ENCODE peak calls at places on chromosome 11, in eight cellular contexts. D is stimulated activated naive CD8-positive, alpha-beta T cell treated with anti-CD3 and anti-CD28 coated beads, Interleukin-15, Interleukin-2, amounts not matched to agents 100 U/mL and 50 U/mL, for 24 hours; G is activated CD8-positive, alpha-beta memory T cell treated with anti-CD3 and anti-CD28 coated beads for 4 hours; A is central memory CD8-positive, alpha-beta T cell; J is NCI-H1048; I is ovary; U is GM13977; H is stimulated activated CD4-positive, alpha-beta T cell treated with anti-CD3 and anti-CD28 coated beads, Interleukin-12 subunit alpha, Interleukin-12 subunit beta, amount 100 ng/mL, for 24 hours. O is an unnamed sample.

GRCh38 chr11:120566176-120566575 is 54.6 kb downstream of the GRIK4 start:
- DNase-seq in D (no peak), G (no peak), A (no peak), J (no peak), I (no peak), U (no peak), H (no peak), O (no peak)

GRCh38 chr11:112778091-112778889 is 182.9 kb upstream of the NCAM1 start:
- DNase-seq in D (no peak), G (no peak), A (no peak), J (no peak), I (no peak), U (no peak), H (no peak), O (no peak)

GRCh38 chr11:4482445-4482844 is at the start of gene OR52K1:
- DNase-seq in D (no peak), G (no peak), A (no peak), J (no peak), I (no peak), U (no peak), H (no peak), O (no peak)

GRCh38 chr11:116696381-116696941 is 76.3 kb downstream of the BUD13 start:
- DNase-seq in D (no peak), G (no peak), A (no peak), J (no peak), I (no peak), U (no peak), H (no peak), O (no peak)

GRCh38 chr11:75526192-75526541 is 426 bp upstream of the GDPD5 start:
- DNase-seq in D (no peak), G (no peak), A (no peak), J (no peak), I (no peak), U (no peak), H (no peak), O (no peak)

GRCh38 chr11:1553808-1554594 is 18.1 kb downstream of the DUSP8 start:
- DNase-seq in D (no peak), G (no peak), A (no peak), J (no peak), I (no peak), U (no peak), H (no peak), O (no peak)

GRCh38 chr11:123681007-123681406 is 26.6 kb upstream of the SCN3B start:
- DNase-seq in D (no peak), G (no peak), A (no peak), J (no peak), I (no peak), U (no peak), H (no peak), O (no peak)

GRCh38 chr11:101582242-101583052 is 1.4 kb downstream of the TRPC6 start:
- DNase-seq in D (no peak), G (no peak), A (no peak), J (no peak), I (peak), U (no peak), H (no peak), O (no peak)

GRCh38 chr11:69912161-69912910 is 93.1 kb upstream of the FGF3 start:
- DNase-seq in D (no peak), G (no peak), A (no peak), J (no peak), I (peak), U (no peak), H (no peak), O (no peak)

GRCh38 chr11:41273908-41274307 is 185.5 kb downstream of the LRRC4C start:
- DNase-seq in D (no peak), G (no peak), A (no peak), J (no peak), I (no peak), U (no peak), H (no peak), O (no peak)

GRCh38 chr11:69305885-69306540 is 12.1 kb downstream of the MYEOV start:
- DNase-seq in D (no peak), G (no peak), A (no peak), J (no peak), I (no peak), U (no peak), H (no peak), O (no peak)

GRCh38 chr11:73389134-73389525 is 12.9 kb downstream of the RELT start:
- DNase-seq in D (no peak), G (no peak), A (no peak), J (no peak), I (no peak), U (no peak), H (no peak), O (no peak)

GRCh38 chr11:86041975-86042378 is 26.9 kb downstream of the PICALM start:
- DNase-seq in D (peak), G (peak), A (no peak), J (peak), I (peak), U (peak), H (no peak), O (peak)

GRCh38 chr11:77819921-77820564 is 479 bp downstream of the RSF1 start:
- DNase-seq in D (peak), G (peak), A (peak), J (no peak), I (peak), U (peak), H (peak), O (no peak)

O was measured in SK-N-MC.